ENCODE peak calls at places on chromosomes 5 and 9, in four cellular contexts. C is HepG2, H is GM12878, S is K562. Z is an unnamed sample.
A peak's percentile ranks its signal among the peaks of the same experiment; 100 is the strongest.

GRCh38 chr9:136107155-136107952 is 11.3 kb downstream of the TMEM250 start:
- DNase-seq in C (no peak), H (no peak), S (peak; percentile 92), Z (no peak)

GRCh38 chr5:851076-851475 is 290 bp upstream of the ZDHHC11 start:
- DNase-seq in C (no peak), H (no peak), S (no peak), Z (no peak)

GRCh38 chr5:72608922-72609321 is 101.7 kb upstream of the ZNF366 start:
- DNase-seq in C (no peak), H (no peak), S (no peak), Z (no peak)

GRCh38 chr9:123423036-123423640 is 67.1 kb downstream of the CRB2 start:
- DNase-seq in C (no peak), H (no peak), S (no peak), Z (no peak)

GRCh38 chr9:107337676-107338590 is 54.9 kb downstream of the RAD23B start:
- DNase-seq in C (no peak), H (no peak), S (no peak), Z (no peak)

GRCh38 chr9:106376689-106377088 is 486.3 kb upstream of the ZNF462 start:
- DNase-seq in C (no peak), H (no peak), S (no peak), Z (no peak)

GRCh38 chr9:137955586-137955985 is 78.0 kb downstream of the CACNA1B start:
- DNase-seq in C (no peak), H (no peak), S (no peak), Z (no peak)

GRCh38 chr9:127847155-127847463 is 7.3 kb downstream of the ENG start:
- DNase-seq in C (no peak), H (no peak), S (no peak), Z (no peak)

GRCh38 chr9:74218374-74219063 is 278.6 kb upstream of the RORB start:
- DNase-seq in C (no peak), H (no peak), S (no peak), Z (no peak)

GRCh38 chr5:87127426-87127825 is 140.3 kb upstream of the RASA1 start:
- DNase-seq in C (no peak), H (no peak), S (no peak), Z (no peak)

GRCh38 chr5:115398726-115399125 is 102.3 kb upstream of the CCDC112 start:
- DNase-seq in C (no peak), H (no peak), S (no peak), Z (no peak)

GRCh38 chr5:142939884-142940283 is 169.7 kb downstream of the ARHGAP26 start:
- DNase-seq in C (no peak), H (no peak), S (no peak), Z (no peak)

GRCh38 chr9:129328357-129329103 is 150.5 kb upstream of the IER5L start:
- DNase-seq in C (no peak), H (no peak), S (no peak), Z (no peak)

GRCh38 chr5:34804913-34805312 is 34.1 kb upstream of the TTC23L start:
- DNase-seq in C (no peak), H (no peak), S (no peak), Z (no peak)

GRCh38 chr5:66516535-66516934 is 79.7 kb upstream of the MAST4 start:
- DNase-seq in C (no peak), H (no peak), S (no peak), Z (no peak)

GRCh38 chr9:72539824-72540347 is 18.5 kb downstream of the TMC1 start:
- DNase-seq in C (no peak), H (no peak), S (peak; percentile 78), Z (no peak)

GRCh38 chr9:27625751-27626628 is 52.7 kb upstream of the C9orf72 start:
- DNase-seq in C (no peak), H (no peak), S (no peak), Z (no peak)

GRCh38 chr9:129775443-129775842 is 22.6 kb upstream of the PTGES start:
- DNase-seq in C (no peak), H (no peak), S (no peak), Z (no peak)

GRCh38 chr9:70435948-70436347 is 21.5 kb upstream of the KLF9 start:
- DNase-seq in C (no peak), H (no peak), S (no peak), Z (no peak)

GRCh38 chr5:171415115-171415730 is 4.2 kb upstream of the FGF18 start:
- DNase-seq in C (no peak), H (no peak), S (no peak), Z (no peak)

GRCh38 chr9:136074706-136075105 is 20.4 kb downstream of the NACC2 start:
- DNase-seq in C (no peak), H (no peak), S (no peak), Z (no peak)

GRCh38 chr5:72957337-72957736 is 1.5 kb downstream of the FCHO2 start:
- DNase-seq in C (no peak), H (no peak), S (peak; percentile 30), Z (no peak)

GRCh38 chr5:82057051-82057450 is 85.2 kb downstream of the ATG10 start:
- DNase-seq in C (no peak), H (no peak), S (no peak), Z (no peak)

GRCh38 chr5:79560774-79561524 is 47.0 kb upstream of the HOMER1 start:
- DNase-seq in C (no peak), H (peak; percentile 31), S (no peak), Z (no peak)

GRCh38 chr5:159097461-159098284 is 2.0 kb downstream of the EBF1 start:
- DNase-seq in C (no peak), H (no peak), S (no peak), Z (no peak)

DNA sequence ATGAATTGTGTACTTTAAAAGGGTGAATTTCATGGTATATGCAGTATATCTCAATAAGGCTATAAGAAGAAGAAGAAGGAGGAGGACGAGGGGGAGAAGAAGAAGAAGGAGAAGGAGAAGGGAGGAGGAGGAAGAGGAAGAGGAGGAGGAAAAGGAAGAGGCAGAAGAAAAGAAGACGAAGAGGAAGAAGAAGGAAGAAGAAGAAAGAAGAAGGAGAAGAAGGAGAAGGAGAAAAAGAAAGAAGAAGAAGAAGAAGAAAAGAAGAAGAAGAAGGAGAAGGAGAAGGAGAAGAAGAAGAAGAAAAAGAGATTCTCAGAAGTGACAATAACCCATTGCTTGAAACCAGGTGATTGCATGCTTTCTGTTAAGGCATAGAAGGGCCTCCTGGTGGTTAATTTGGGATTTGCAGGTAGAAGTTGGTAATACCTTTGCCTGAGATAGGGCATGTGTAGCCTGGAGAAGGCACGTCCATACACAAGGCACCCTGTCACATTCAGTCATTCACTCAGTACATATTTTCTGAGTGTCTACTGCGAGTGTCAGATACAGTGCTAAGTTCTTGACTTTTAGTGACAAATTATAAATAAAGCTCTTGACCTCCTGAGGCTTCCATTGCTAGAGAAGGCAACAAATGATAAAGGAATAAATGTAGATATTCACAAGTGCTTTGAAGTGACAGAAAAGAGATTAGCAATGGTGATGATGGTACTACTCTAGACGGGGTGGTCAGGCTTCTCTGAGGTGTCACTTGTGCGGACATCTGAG is 231.3 kb downstream of the NPR3 start:
- DNase-seq in C (peak; percentile 38), H (no peak), S (peak; percentile 41), Z (peak; percentile 26)
- TF ChIP-seq TARDBP in C (no peak), H (no peak), S (no peak), Z (no peak)

GRCh38 chr9:134420281-134420835 is 94.1 kb downstream of the RXRA start:
- DNase-seq in C (no peak), H (no peak), S (no peak), Z (no peak)
- TF ChIP-seq TARDBP in C (no peak), H (no peak), S (no peak), Z (no peak)

GRCh38 chr9:89869774-89870173 is 265.0 kb downstream of the GADD45G start:
- DNase-seq in C (no peak), H (no peak), S (no peak), Z (no peak)
- TF ChIP-seq TARDBP in C (no peak), H (no peak), S (no peak), Z (no peak)

DNA sequence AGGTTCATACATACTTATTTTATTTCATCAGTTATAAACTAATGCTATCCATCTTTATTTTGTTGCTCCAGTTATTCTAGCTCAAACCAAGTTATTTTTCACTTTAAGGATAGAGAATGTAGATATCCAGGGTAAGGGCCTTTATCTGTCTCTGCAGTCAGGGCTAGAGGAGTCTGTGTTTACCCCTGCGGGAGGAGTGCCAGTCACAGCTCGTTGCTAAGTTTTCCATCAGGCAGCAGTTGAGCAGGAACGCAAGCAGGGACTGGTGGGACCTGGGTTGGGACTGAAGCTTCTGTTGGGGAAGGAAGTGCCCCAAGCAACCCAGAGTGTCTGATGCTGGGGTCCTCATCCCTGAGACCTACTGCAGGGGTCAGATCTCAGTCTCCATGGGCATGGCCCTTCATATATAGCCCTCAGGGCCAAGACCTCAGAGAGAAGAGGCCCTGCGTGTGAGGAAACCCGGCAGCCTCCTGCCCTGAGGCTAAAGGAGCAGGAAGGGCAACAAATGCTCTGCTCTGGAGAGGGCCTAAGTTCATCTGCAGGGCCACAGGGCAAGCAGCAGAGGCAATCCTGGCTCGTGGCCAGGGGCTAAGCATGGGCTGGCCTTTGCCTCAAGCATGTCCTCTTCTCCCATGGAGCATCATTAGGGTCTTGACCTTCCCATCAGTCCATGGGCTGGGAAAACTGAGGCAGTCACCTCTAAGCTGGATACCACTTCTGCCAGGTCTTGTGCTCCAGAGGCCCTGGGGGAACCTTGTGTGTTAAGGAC is 6.6 kb downstream of the SLC22A4 start:
- DNase-seq in C (no peak), H (no peak), S (peak; percentile 66), Z (no peak)
- TF ChIP-seq TARDBP in C (no peak), H (no peak), S (no peak), Z (no peak)

DNA sequence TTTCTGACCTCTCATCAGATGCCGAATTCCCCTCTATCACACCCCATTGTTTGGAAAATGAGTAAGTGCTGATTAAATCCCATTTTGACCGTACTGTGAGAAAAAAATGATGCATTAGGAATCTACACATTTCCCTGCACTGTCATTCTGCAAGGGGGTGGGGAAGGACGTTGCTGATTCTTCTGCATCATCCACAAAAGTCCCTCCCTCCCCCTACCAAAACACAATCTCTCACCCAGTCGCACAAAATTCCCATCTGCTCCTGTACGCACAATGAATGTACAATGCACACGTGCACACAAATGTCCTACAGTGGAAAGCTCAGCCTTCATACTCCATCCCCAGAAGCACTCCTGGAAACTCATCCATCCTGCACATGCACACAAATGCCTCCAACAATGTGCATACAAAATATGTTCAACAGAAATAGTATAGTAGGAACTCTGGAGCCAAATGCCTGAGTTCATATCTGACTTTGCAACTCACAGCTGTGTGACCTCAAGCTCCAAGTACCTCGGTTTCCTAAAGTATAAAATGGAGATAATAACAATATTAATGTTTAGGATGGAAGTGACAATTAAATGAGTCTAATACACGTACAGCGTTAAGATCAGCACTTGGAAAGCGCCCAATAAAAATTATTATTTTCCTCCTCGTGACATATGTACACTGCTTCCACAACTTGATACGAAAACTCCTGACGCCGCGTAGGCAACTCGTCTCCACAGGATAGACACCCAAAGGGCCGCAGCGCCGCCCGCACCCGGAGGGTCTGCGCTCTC is 805 bp downstream of the TNIP1 start:
- DNase-seq in C (no peak), H (no peak), S (peak; percentile 59), Z (no peak)
- TF ChIP-seq TARDBP in C (no peak), H (no peak), S (no peak), Z (no peak)

GRCh38 chr9:87020169-87020935 is 73.0 kb upstream of the GAS1 start:
- DNase-seq in C (no peak), H (no peak), S (no peak), Z (no peak)
- TF ChIP-seq TARDBP in C (no peak), H (no peak), S (no peak), Z (no peak)

GRCh38 chr5:166961028-166961427 is 1330.4 kb upstream of the WWC1 start:
- DNase-seq in C (no peak), H (no peak), S (peak; percentile 1), Z (no peak)
- TF ChIP-seq TARDBP in C (no peak), H (no peak), S (no peak), Z (no peak)

Z was measured in HEK293T.